ENCODE peak calls at places on chromosomes 3 and 15, in nine cellular contexts. One of them, this sample, is unnamed.

GRCh38 chr3:149390772-149391212 is 13.3 kb upstream of the TM4SF1 start:
- DNase-seq in HTR-8/SVneo: no peak
- DNase-seq in CD4-positive, alpha-beta memory T cell: no peak
- DNase-seq in fibroblast of the conjunctiva: no peak
- DNase-seq in NCI-H1092 treated with DMSO at 0.1 percent for 48 hours: no peak
- DNase-seq in brain pericyte: no peak
- DNase-seq in mammary epithelial cell: peak; percentile 91
- DNase-seq in activated naive CD4-positive, alpha-beta T cell treated with anti-CD3 and anti-CD28 coated beads for 36 hours: no peak
- DNase-seq in cardiac fibroblast: no peak
- DNase-seq in this sample: no peak

GRCh38 chr3:14488286-14489036 is 51.7 kb downstream of the GRIP2 start:
- DNase-seq in cardiac fibroblast: no peak
- DNase-seq in CD4-positive, alpha-beta memory T cell: no peak
- DNase-seq in NCI-H1092 treated with DMSO at 0.1 percent for 48 hours: no peak
- DNase-seq in HTR-8/SVneo: no peak
- DNase-seq in fibroblast of the conjunctiva: no peak
- DNase-seq in brain pericyte: no peak
- DNase-seq in mammary epithelial cell: peak; percentile 62
- DNase-seq in activated naive CD4-positive, alpha-beta T cell treated with anti-CD3 and anti-CD28 coated beads for 36 hours: no peak
- DNase-seq in this sample: no peak

GRCh38 chr15:72781621-72782020 is 1.9 kb downstream of the ADPGK start:
- DNase-seq in HTR-8/SVneo: no peak
- DNase-seq in cardiac fibroblast: no peak
- DNase-seq in mammary epithelial cell: no peak
- DNase-seq in brain pericyte: no peak
- DNase-seq in activated naive CD4-positive, alpha-beta T cell treated with anti-CD3 and anti-CD28 coated beads for 36 hours: no peak
- DNase-seq in CD4-positive, alpha-beta memory T cell: no peak
- DNase-seq in NCI-H1092 treated with DMSO at 0.1 percent for 48 hours: no peak
- DNase-seq in fibroblast of the conjunctiva: no peak
- DNase-seq in this sample: no peak

GRCh38 chr15:71364117-71364584 is 248.9 kb downstream of the THSD4 start:
- DNase-seq in NCI-H1092 treated with DMSO at 0.1 percent for 48 hours: no peak
- DNase-seq in brain pericyte: no peak
- DNase-seq in activated naive CD4-positive, alpha-beta T cell treated with anti-CD3 and anti-CD28 coated beads for 36 hours: no peak
- DNase-seq in HTR-8/SVneo: peak; percentile 90
- DNase-seq in cardiac fibroblast: no peak
- DNase-seq in fibroblast of the conjunctiva: no peak
- DNase-seq in CD4-positive, alpha-beta memory T cell: no peak
- DNase-seq in mammary epithelial cell: peak; percentile 88
- DNase-seq in this sample: no peak

GRCh38 chr3:32508731-32509130 is 6.1 kb upstream of the CMTM6 start:
- DNase-seq in mammary epithelial cell: no peak
- DNase-seq in cardiac fibroblast: peak; percentile 69
- DNase-seq in activated naive CD4-positive, alpha-beta T cell treated with anti-CD3 and anti-CD28 coated beads for 36 hours: no peak
- DNase-seq in HTR-8/SVneo: no peak
- DNase-seq in brain pericyte: no peak
- DNase-seq in CD4-positive, alpha-beta memory T cell: no peak
- DNase-seq in NCI-H1092 treated with DMSO at 0.1 percent for 48 hours: no peak
- DNase-seq in fibroblast of the conjunctiva: peak; percentile 66
- DNase-seq in this sample: no peak

GRCh38 chr3:127289646-127290575 is 2.1 kb upstream of the PRR20G start:
- DNase-seq in fibroblast of the conjunctiva: no peak
- DNase-seq in NCI-H1092 treated with DMSO at 0.1 percent for 48 hours: no peak
- DNase-seq in mammary epithelial cell: peak; percentile 50
- DNase-seq in cardiac fibroblast: no peak
- DNase-seq in brain pericyte: no peak
- DNase-seq in HTR-8/SVneo: no peak
- DNase-seq in activated naive CD4-positive, alpha-beta T cell treated with anti-CD3 and anti-CD28 coated beads for 36 hours: no peak
- DNase-seq in CD4-positive, alpha-beta memory T cell: no peak
- DNase-seq in this sample: peak; percentile 45

GRCh38 chr3:51982352-51982837 is 940 bp upstream of the ACY1 start:
- DNase-seq in HTR-8/SVneo: peak; percentile 75
- DNase-seq in fibroblast of the conjunctiva: no peak
- DNase-seq in CD4-positive, alpha-beta memory T cell: no peak
- DNase-seq in cardiac fibroblast: peak; percentile 14
- DNase-seq in brain pericyte: no peak
- DNase-seq in mammary epithelial cell: no peak
- DNase-seq in NCI-H1092 treated with DMSO at 0.1 percent for 48 hours: peak; percentile 38
- DNase-seq in activated naive CD4-positive, alpha-beta T cell treated with anti-CD3 and anti-CD28 coated beads for 36 hours: peak; percentile 53
- DNase-seq in this sample: no peak

GRCh38 chr15:98785408-98785795 is 137.1 kb downstream of the IGF1R start:
- DNase-seq in HTR-8/SVneo: no peak
- DNase-seq in mammary epithelial cell: no peak
- DNase-seq in activated naive CD4-positive, alpha-beta T cell treated with anti-CD3 and anti-CD28 coated beads for 36 hours: no peak
- DNase-seq in brain pericyte: no peak
- DNase-seq in NCI-H1092 treated with DMSO at 0.1 percent for 48 hours: no peak
- DNase-seq in cardiac fibroblast: no peak
- DNase-seq in fibroblast of the conjunctiva: no peak
- DNase-seq in CD4-positive, alpha-beta memory T cell: no peak
- DNase-seq in this sample: no peak

GRCh38 chr3:50226888-50227389 is 9.1 kb upstream of the GNAI2 start:
- DNase-seq in brain pericyte: no peak
- DNase-seq in activated naive CD4-positive, alpha-beta T cell treated with anti-CD3 and anti-CD28 coated beads for 36 hours: peak; percentile 67
- DNase-seq in HTR-8/SVneo: no peak
- DNase-seq in mammary epithelial cell: peak; percentile 44
- DNase-seq in NCI-H1092 treated with DMSO at 0.1 percent for 48 hours: peak; percentile 30
- DNase-seq in cardiac fibroblast: peak; percentile 51
- DNase-seq in fibroblast of the conjunctiva: no peak
- DNase-seq in CD4-positive, alpha-beta memory T cell: no peak
- DNase-seq in this sample: peak; percentile 49

GRCh38 chr3:171407746-171408145 is 52.5 kb downstream of the TNIK start:
- DNase-seq in fibroblast of the conjunctiva: no peak
- DNase-seq in mammary epithelial cell: peak; percentile 86
- DNase-seq in HTR-8/SVneo: peak; percentile 46
- DNase-seq in NCI-H1092 treated with DMSO at 0.1 percent for 48 hours: no peak
- DNase-seq in brain pericyte: no peak
- DNase-seq in activated naive CD4-positive, alpha-beta T cell treated with anti-CD3 and anti-CD28 coated beads for 36 hours: peak; percentile 39
- DNase-seq in cardiac fibroblast: peak; percentile 42
- DNase-seq in CD4-positive, alpha-beta memory T cell: no peak
- DNase-seq in this sample: peak; percentile 70

GRCh38 chr3:184568918-184569829 is 7.6 kb downstream of the EPHB3 start:
- DNase-seq in NCI-H1092 treated with DMSO at 0.1 percent for 48 hours: peak; percentile 36
- DNase-seq in CD4-positive, alpha-beta memory T cell: no peak
- DNase-seq in cardiac fibroblast: peak; percentile 97
- DNase-seq in brain pericyte: peak; percentile 53
- DNase-seq in mammary epithelial cell: peak; percentile 82
- DNase-seq in activated naive CD4-positive, alpha-beta T cell treated with anti-CD3 and anti-CD28 coated beads for 36 hours: peak; percentile 23
- DNase-seq in HTR-8/SVneo: peak; percentile 64
- DNase-seq in fibroblast of the conjunctiva: peak; percentile 97
- DNase-seq in this sample: peak; percentile 98

GRCh38 chr3:157294953-157295352 is 135.0 kb upstream of the CCNL1 start:
- DNase-seq in fibroblast of the conjunctiva: no peak
- DNase-seq in NCI-H1092 treated with DMSO at 0.1 percent for 48 hours: no peak
- DNase-seq in cardiac fibroblast: no peak
- DNase-seq in CD4-positive, alpha-beta memory T cell: no peak
- DNase-seq in brain pericyte: no peak
- DNase-seq in mammary epithelial cell: no peak
- DNase-seq in HTR-8/SVneo: no peak
- DNase-seq in activated naive CD4-positive, alpha-beta T cell treated with anti-CD3 and anti-CD28 coated beads for 36 hours: no peak
- DNase-seq in this sample: no peak

GRCh38 chr15:80467311-80467714 is 63.1 kb downstream of the ARNT2 start:
- DNase-seq in fibroblast of the conjunctiva: no peak
- DNase-seq in NCI-H1092 treated with DMSO at 0.1 percent for 48 hours: no peak
- DNase-seq in CD4-positive, alpha-beta memory T cell: no peak
- DNase-seq in brain pericyte: no peak
- DNase-seq in HTR-8/SVneo: no peak
- DNase-seq in cardiac fibroblast: peak; percentile 48
- DNase-seq in mammary epithelial cell: no peak
- DNase-seq in activated naive CD4-positive, alpha-beta T cell treated with anti-CD3 and anti-CD28 coated beads for 36 hours: no peak
- DNase-seq in this sample: no peak

GRCh38 chr15:30953731-30954378 is 37.6 kb downstream of the MTMR10 start:
- DNase-seq in CD4-positive, alpha-beta memory T cell: no peak
- DNase-seq in brain pericyte: peak; percentile 21
- DNase-seq in cardiac fibroblast: peak; percentile 75
- DNase-seq in mammary epithelial cell: peak; percentile 87
- DNase-seq in activated naive CD4-positive, alpha-beta T cell treated with anti-CD3 and anti-CD28 coated beads for 36 hours: peak; percentile 22
- DNase-seq in fibroblast of the conjunctiva: peak; percentile 74
- DNase-seq in NCI-H1092 treated with DMSO at 0.1 percent for 48 hours: no peak
- DNase-seq in HTR-8/SVneo: peak; percentile 69
- DNase-seq in this sample: peak; percentile 84

GRCh38 chr3:140023616-140024530 is 88.9 kb downstream of the CLSTN2 start:
- DNase-seq in activated naive CD4-positive, alpha-beta T cell treated with anti-CD3 and anti-CD28 coated beads for 36 hours: no peak
- DNase-seq in cardiac fibroblast: no peak
- DNase-seq in HTR-8/SVneo: no peak
- DNase-seq in NCI-H1092 treated with DMSO at 0.1 percent for 48 hours: peak; percentile 59
- DNase-seq in CD4-positive, alpha-beta memory T cell: no peak
- DNase-seq in brain pericyte: no peak
- DNase-seq in mammary epithelial cell: no peak
- DNase-seq in fibroblast of the conjunctiva: no peak
- DNase-seq in this sample: peak; percentile 11

GRCh38 chr3:120198305-120198878 is 86.6 kb downstream of the GPR156 start:
- DNase-seq in cardiac fibroblast: peak; percentile 58
- DNase-seq in NCI-H1092 treated with DMSO at 0.1 percent for 48 hours: peak; percentile 4
- DNase-seq in brain pericyte: no peak
- DNase-seq in mammary epithelial cell: peak; percentile 67
- DNase-seq in fibroblast of the conjunctiva: peak; percentile 38
- DNase-seq in activated naive CD4-positive, alpha-beta T cell treated with anti-CD3 and anti-CD28 coated beads for 36 hours: peak; percentile 19
- DNase-seq in HTR-8/SVneo: no peak
- DNase-seq in CD4-positive, alpha-beta memory T cell: peak; percentile 6
- DNase-seq in this sample: peak; percentile 55

GRCh38 chr15:22866066-22866465 is 27.6 kb downstream of the NIPA2 start:
- DNase-seq in CD4-positive, alpha-beta memory T cell: no peak
- DNase-seq in NCI-H1092 treated with DMSO at 0.1 percent for 48 hours: no peak
- DNase-seq in fibroblast of the conjunctiva: no peak
- DNase-seq in HTR-8/SVneo: no peak
- DNase-seq in cardiac fibroblast: peak; percentile 22
- DNase-seq in activated naive CD4-positive, alpha-beta T cell treated with anti-CD3 and anti-CD28 coated beads for 36 hours: no peak
- DNase-seq in brain pericyte: no peak
- DNase-seq in mammary epithelial cell: no peak
- DNase-seq in this sample: peak; percentile 84

GRCh38 chr3:112464264-112464663 is 35.0 kb downstream of the BTLA start:
- DNase-seq in CD4-positive, alpha-beta memory T cell: peak; percentile 55
- DNase-seq in mammary epithelial cell: no peak
- DNase-seq in activated naive CD4-positive, alpha-beta T cell treated with anti-CD3 and anti-CD28 coated beads for 36 hours: no peak
- DNase-seq in NCI-H1092 treated with DMSO at 0.1 percent for 48 hours: no peak
- DNase-seq in fibroblast of the conjunctiva: no peak
- DNase-seq in cardiac fibroblast: peak; percentile 32
- DNase-seq in brain pericyte: no peak
- DNase-seq in HTR-8/SVneo: no peak
- DNase-seq in this sample: no peak

GRCh38 chr15:76309561-76310330 is 1.5 kb downstream of the ETFA start:
- DNase-seq in brain pericyte: no peak
- DNase-seq in NCI-H1092 treated with DMSO at 0.1 percent for 48 hours: no peak
- DNase-seq in mammary epithelial cell: no peak
- DNase-seq in activated naive CD4-positive, alpha-beta T cell treated with anti-CD3 and anti-CD28 coated beads for 36 hours: no peak
- DNase-seq in fibroblast of the conjunctiva: no peak
- DNase-seq in HTR-8/SVneo: no peak
- DNase-seq in CD4-positive, alpha-beta memory T cell: no peak
- DNase-seq in cardiac fibroblast: peak; percentile 47
- DNase-seq in this sample: no peak

GRCh38 chr3:188387921-188388320 is 234.0 kb downstream of the LPP start:
- DNase-seq in fibroblast of the conjunctiva: no peak
- DNase-seq in cardiac fibroblast: no peak
- DNase-seq in mammary epithelial cell: peak; percentile 59
- DNase-seq in brain pericyte: no peak
- DNase-seq in HTR-8/SVneo: no peak
- DNase-seq in activated naive CD4-positive, alpha-beta T cell treated with anti-CD3 and anti-CD28 coated beads for 36 hours: no peak
- DNase-seq in CD4-positive, alpha-beta memory T cell: no peak
- DNase-seq in NCI-H1092 treated with DMSO at 0.1 percent for 48 hours: no peak
- DNase-seq in this sample: peak; percentile 14

GRCh38 chr3:96865605-96866004 is 51.2 kb downstream of the EPHA6 start:
- DNase-seq in HTR-8/SVneo: no peak
- DNase-seq in CD4-positive, alpha-beta memory T cell: no peak
- DNase-seq in brain pericyte: no peak
- DNase-seq in mammary epithelial cell: no peak
- DNase-seq in activated naive CD4-positive, alpha-beta T cell treated with anti-CD3 and anti-CD28 coated beads for 36 hours: no peak
- DNase-seq in NCI-H1092 treated with DMSO at 0.1 percent for 48 hours: no peak
- DNase-seq in cardiac fibroblast: no peak
- DNase-seq in fibroblast of the conjunctiva: no peak
- DNase-seq in this sample: no peak

GRCh38 chr3:32175607-32176197 is 62.8 kb upstream of the CMTM8 start:
- DNase-seq in fibroblast of the conjunctiva: peak; percentile 48
- DNase-seq in brain pericyte: no peak
- DNase-seq in mammary epithelial cell: peak; percentile 35
- DNase-seq in CD4-positive, alpha-beta memory T cell: peak; percentile 51
- DNase-seq in NCI-H1092 treated with DMSO at 0.1 percent for 48 hours: peak; percentile 32
- DNase-seq in activated naive CD4-positive, alpha-beta T cell treated with anti-CD3 and anti-CD28 coated beads for 36 hours: peak; percentile 75
- DNase-seq in HTR-8/SVneo: peak; percentile 57
- DNase-seq in cardiac fibroblast: peak; percentile 80
- DNase-seq in this sample: peak; percentile 78

GRCh38 chr3:150639262-150639661 is 36.1 kb downstream of the SELENOT start:
- DNase-seq in mammary epithelial cell: peak; percentile 3
- DNase-seq in HTR-8/SVneo: no peak
- DNase-seq in CD4-positive, alpha-beta memory T cell: no peak
- DNase-seq in NCI-H1092 treated with DMSO at 0.1 percent for 48 hours: no peak
- DNase-seq in cardiac fibroblast: no peak
- DNase-seq in activated naive CD4-positive, alpha-beta T cell treated with anti-CD3 and anti-CD28 coated beads for 36 hours: no peak
- DNase-seq in fibroblast of the conjunctiva: no peak
- DNase-seq in brain pericyte: no peak
- DNase-seq in this sample: peak; percentile 21

This sample was measured in fibroblast of lung.